ENCODE peak calls at places on chromosomes 3 and 15, in nine cellular contexts. Q is psoas muscle; X is GM20000; O is adrenal gland; E is A172; U is stimulated activated naive CD4-positive, alpha-beta T cell; H is GDM1; S is left ventricle myocardium superior; Z is kidney tubule cell. B is an unnamed sample.

GRCh38 chr3:124620600-124621063 is 109.6 kb upstream of the UMPS start:
- DNase-seq in Q (no peak), X (peak; percentile 49), O (peak; percentile 94), E (peak; percentile 75), U (no peak), H (peak; percentile 81), S (no peak), Z (peak; percentile 29), B (no peak)

GRCh38 chr3:113035387-113035982 is 44.7 kb downstream of the GTPBP8 start:
- DNase-seq in Q (no peak), X (peak; percentile 75), O (peak; percentile 59), E (peak; percentile 60), U (no peak), H (peak; percentile 4), S (no peak), Z (peak; percentile 63), B (peak; percentile 43)

GRCh38 chr3:98730338-98730737 is 32.8 kb upstream of the ST3GAL6 start:
- DNase-seq in Q (no peak), X (peak; percentile 77), O (no peak), E (peak; percentile 67), U (no peak), H (no peak), S (no peak), Z (peak; percentile 84), B (no peak)

GRCh38 chr3:129558076-129558771 is 15.2 kb downstream of the H1-8 start:
- DNase-seq in Q (peak; percentile 10), X (no peak), O (no peak), E (peak; percentile 92), U (no peak), H (no peak), S (no peak), Z (peak; percentile 31), B (no peak)

GRCh38 chr15:75554717-75555116 is 24.4 kb downstream of the PTPN9 start:
- DNase-seq in Q (no peak), X (no peak), O (no peak), E (no peak), U (no peak), H (no peak), S (no peak), Z (no peak), B (no peak)

GRCh38 chr15:70281811-70282307 is 184.1 kb upstream of the TLE3 start:
- DNase-seq in Q (no peak), X (no peak), O (peak; percentile 67), E (peak; percentile 42), U (no peak), H (no peak), S (no peak), Z (peak; percentile 65), B (no peak)

GRCh38 chr3:72258366-72258765 is 473.4 kb upstream of the PROK2 start:
- DNase-seq in Q (no peak), X (no peak), O (no peak), E (no peak), U (no peak), H (no peak), S (no peak), Z (no peak), B (no peak)

GRCh38 chr15:70245932-70246622 is 148.4 kb upstream of the TLE3 start:
- DNase-seq in Q (no peak), X (no peak), O (peak; percentile 70), E (peak; percentile 79), U (no peak), H (no peak), S (peak; percentile 55), Z (peak; percentile 82), B (no peak)

GRCh38 chr3:16130066-16130465 is 44.4 kb upstream of the GALNT15 start:
- DNase-seq in Q (peak; percentile 45), X (no peak), O (no peak), E (peak; percentile 16), U (no peak), H (no peak), S (peak; percentile 41), Z (peak; percentile 97), B (no peak)

GRCh38 chr3:139848660-139849059 is 86.3 kb upstream of the CLSTN2 start:
- DNase-seq in Q (no peak), X (no peak), O (no peak), E (no peak), U (no peak), H (no peak), S (no peak), Z (no peak), B (no peak)

GRCh38 chr15:98753726-98754125 is 105.4 kb downstream of the IGF1R start:
- DNase-seq in Q (no peak), X (no peak), O (no peak), E (peak; percentile 22), U (no peak), H (no peak), S (no peak), Z (peak; percentile 13), B (no peak)

GRCh38 chr15:78992416-78993256 is 47.8 kb upstream of the CTSH start:
- DNase-seq in Q (no peak), X (no peak), O (no peak), E (no peak), U (no peak), H (no peak), S (peak; percentile 19), Z (no peak), B (no peak)

GRCh38 chr3:53750253-53751210 is 95.7 kb downstream of the CHDH start:
- DNase-seq in Q (no peak), X (peak; percentile 33), O (no peak), E (no peak), U (no peak), H (no peak), S (peak; percentile 48), Z (no peak), B (no peak)

GRCh38 chr3:130692455-130692854 is 54.2 kb downstream of the PIK3R4 start:
- DNase-seq in Q (no peak), X (no peak), O (no peak), E (no peak), U (no peak), H (no peak), S (no peak), Z (peak; percentile 3), B (no peak)